ENCODE peak calls at places on chromosomes 3 and 15, in seven cellular contexts. X is astrocyte; J is CD4-positive, CD25-positive, alpha-beta regulatory T cell; M is upper lobe of right lung; E is cardiac muscle cell; I is OCI-LY7; U is Peyer's patch. C is an unnamed sample. For H3K36me3 and H3K4me1, the result is how much of the 10 kb centered on the place peaks cover.

GRCh38 chr3:58585994-58586393 is 8.8 kb upstream of the FAM107A start:
- DNase-seq in M (no peak), J (no peak), X (no peak), U (no peak), I (no peak), E (no peak), C (no peak)

GRCh38 chr3:40379674-40380306 is 7.2 kb upstream of the ENTPD3 start:
- DNase-seq in I (no peak), M (no peak), E (no peak), J (no peak), X (no peak), U (no peak), C (no peak)

GRCh38 chr15:51888593-51889195 is 59.2 kb downstream of the TMOD3 start:
- DNase-seq in E (peak), J (no peak), U (no peak), X (no peak), M (no peak), I (peak), C (no peak)

GRCh38 chr15:69537085-69537484 is 84.5 kb downstream of the RPLP1 start:
- DNase-seq in X (no peak), E (no peak), U (no peak), M (no peak), J (no peak), I (no peak), C (no peak)

GRCh38 chr3:107680698-107681097 is 157.9 kb downstream of the BBX start:
- DNase-seq in I (no peak), U (no peak), X (peak), J (no peak), M (no peak), E (no peak), C (no peak)

GRCh38 chr3:15651396-15651795 is 49.9 kb downstream of the BTD start:
- DNase-seq in I (no peak), U (no peak), X (no peak), J (no peak), M (no peak), E (no peak), C (no peak)

GRCh38 chr15:63500265-63501250 is 3.8 kb upstream of the USP3 start:
- DNase-seq in E (no peak), U (no peak), I (peak), J (no peak), M (peak), X (no peak), C (no peak)

GRCh38 chr3:56917740-56918568 is 116.2 kb upstream of the ARHGEF3 start:
- DNase-seq in X (no peak), I (peak), J (no peak), E (no peak), U (peak), M (no peak), C (no peak)

GRCh38 chr3:18481946-18482548 is 56.9 kb upstream of the SATB1 start:
- DNase-seq in M (no peak), J (no peak), I (no peak), X (no peak), U (no peak), E (no peak), C (no peak)

GRCh38 chr3:142977399-142977728 is 13.9 kb upstream of the PAQR9 start:
- DNase-seq in M (no peak), E (no peak), I (no peak), U (no peak), X (no peak), J (no peak), C (no peak)

GRCh38 chr3:64475037-64475436 is 212.8 kb downstream of the ADAMTS9 start:
- DNase-seq in E (no peak), M (no peak), J (no peak), I (no peak), U (no peak), X (no peak), C (no peak)

GRCh38 chr3:41966206-41966605 is 4.3 kb upstream of the ULK4 start:
- DNase-seq in X (no peak), E (no peak), J (no peak), I (no peak), U (no peak), M (no peak), C (no peak)

GRCh38 chr3:72178463-72179106 is 393.6 kb upstream of the PROK2 start:
- DNase-seq in E (no peak), U (no peak), M (no peak), X (no peak), I (no peak), J (no peak), C (no peak)

GRCh38 chr3:176994876-176995781 is 202.2 kb downstream of the TBL1XR1 start:
- DNase-seq in U (no peak), X (no peak), M (no peak), J (no peak), E (no peak), I (no peak), C (no peak)

GRCh38 chr15:38941399-38941953 is 376.9 kb upstream of the RASGRP1 start:
- DNase-seq in X (peak), M (no peak), U (no peak), J (no peak), I (no peak), E (peak), C (no peak)

GRCh38 chr3:13427662-13428603 is 7.8 kb upstream of the NUP210 start:
- DNase-seq in U (peak), J (peak), I (peak), X (no peak), E (no peak), M (no peak), C (no peak)

DNA sequence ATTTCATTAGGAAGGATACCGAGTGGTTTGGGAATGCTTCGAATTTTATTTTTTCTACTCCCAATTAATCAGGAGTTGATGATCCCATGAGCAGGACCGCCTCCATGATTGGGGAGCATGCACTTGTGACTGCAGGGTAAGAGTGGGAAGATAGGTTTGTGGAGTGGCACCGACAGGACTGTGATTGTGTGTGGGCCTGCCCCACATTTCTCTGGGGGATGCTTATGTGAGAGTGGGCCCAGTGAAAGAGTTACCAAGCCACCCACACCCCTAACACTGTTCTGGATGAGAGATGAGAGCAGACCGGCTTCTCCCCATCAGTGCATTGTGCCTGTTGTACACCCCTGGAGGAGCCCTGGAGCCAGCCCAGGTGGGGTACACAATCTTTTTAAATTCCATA is 76.7 kb downstream of the LHFPL4 start:
- DNase-seq in E (no peak), X (no peak), I (no peak), U (no peak), J (no peak), M (no peak), C (no peak)
- H3K36me3 ChIP-seq in E (half or more), X (half or more), I (half or more), U (under half), J (half or more), M (half or more), C (half or more)

DNA sequence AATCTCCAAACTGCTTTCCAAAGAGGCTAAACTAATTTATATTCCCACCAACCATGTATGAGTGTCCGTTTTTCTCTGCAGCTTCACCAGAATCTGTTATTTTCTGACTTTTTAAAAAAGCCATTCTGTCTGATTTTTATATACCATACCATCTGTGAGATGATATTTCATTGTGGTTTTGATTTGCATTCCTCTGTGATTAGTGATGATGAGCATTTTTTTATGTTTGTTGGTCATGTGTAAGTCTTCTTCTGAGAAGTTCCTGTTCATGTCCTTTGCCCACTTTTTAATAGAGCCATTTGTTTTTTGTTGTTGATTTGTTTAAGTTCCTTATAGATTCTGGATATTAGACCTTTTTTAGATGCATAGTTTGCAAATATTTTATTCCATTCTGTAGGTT is 179.4 kb upstream of the ALCAM start:
- DNase-seq in U (no peak), E (no peak), J (no peak), M (no peak), I (no peak), X (no peak), C (no peak)
- H3K4me1 ChIP-seq in U (under half), E (under half), J (under half), M (under half), I (under half), X (under half), C (under half)

DNA sequence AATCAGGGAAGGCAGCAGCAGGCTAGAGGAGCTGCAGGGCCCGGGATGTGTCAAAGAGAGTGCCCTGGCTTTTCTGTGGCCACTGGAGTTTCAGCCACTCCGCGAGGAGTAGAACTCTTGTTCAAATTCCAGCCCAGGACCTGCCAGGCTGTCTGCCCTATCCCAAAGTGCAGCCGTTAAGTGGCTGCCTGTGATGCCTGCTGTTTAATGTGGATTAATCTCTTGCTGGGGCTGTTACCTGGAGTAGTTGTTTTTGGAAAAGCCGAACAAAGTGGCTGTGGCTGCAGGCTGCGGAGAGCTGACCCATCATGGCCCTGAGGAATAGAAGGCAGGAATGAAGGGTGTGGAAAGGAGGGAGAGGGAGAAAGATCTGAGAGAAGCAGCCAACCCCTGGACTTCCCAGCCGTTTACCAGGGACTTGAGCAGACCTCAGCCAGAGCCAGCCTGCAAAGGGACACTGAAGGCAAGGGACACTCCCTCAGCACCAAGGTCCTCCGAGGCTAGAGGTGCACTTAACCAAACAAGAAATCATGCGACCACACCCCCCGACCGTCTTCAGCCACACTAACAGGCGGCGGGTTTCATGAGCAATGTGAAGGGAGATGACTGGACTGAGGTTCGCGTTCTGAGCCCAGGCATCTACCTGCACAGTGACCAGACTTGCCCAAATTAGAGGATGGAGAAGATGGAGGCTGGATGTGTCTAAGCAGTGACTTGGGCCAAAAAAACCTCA is 4.7 kb downstream of the CDAN1 start:
- DNase-seq in E (no peak), X (no peak), U (no peak), M (no peak), I (no peak), J (no peak), C (no peak)
- H3K36me3 ChIP-seq in E (under half), X (under half), U (under half), M (half or more), I (half or more), J (half or more), C (under half)

DNA sequence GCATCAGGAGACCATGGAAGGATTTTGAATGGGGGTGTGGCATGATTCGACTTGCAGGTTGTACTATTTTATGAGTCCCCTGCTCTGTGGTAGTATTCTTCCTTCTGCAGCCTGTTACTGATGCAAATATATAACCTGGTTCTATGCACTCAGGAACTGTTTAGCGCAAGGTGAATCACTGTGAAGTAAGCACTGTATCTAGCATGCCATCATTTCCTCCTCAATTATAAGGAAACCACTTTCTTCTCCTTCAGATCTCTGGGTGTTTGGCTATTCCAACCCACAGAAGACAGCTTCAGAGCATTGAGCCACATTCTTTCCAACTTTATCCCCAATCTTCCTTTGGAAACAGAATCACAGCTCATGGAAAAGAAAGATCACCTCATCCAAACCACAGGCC is 176.7 kb downstream of the DIPK2A start:
- DNase-seq in U (no peak), E (no peak), M (no peak), X (no peak), J (no peak), I (no peak), C (no peak)
- H3K4me1 ChIP-seq in U (under half), E (under half), M (under half), X (under half), J (under half), I (under half), C (under half)

GRCh38 chr3:123104550-123104949 is 37.7 kb downstream of the PDIA5 start:
- DNase-seq in U (no peak), J (no peak), X (peak), E (no peak), M (no peak), I (no peak), C (no peak)

GRCh38 chr3:123110238-123110952 is 43.6 kb downstream of the PDIA5 start:
- DNase-seq in J (no peak), X (no peak), E (no peak), U (no peak), I (no peak), M (no peak), C (no peak)

GRCh38 chr3:123102826-123103225 is 36.0 kb downstream of the PDIA5 start:
- DNase-seq in J (no peak), X (no peak), U (no peak), I (no peak), E (no peak), M (no peak), C (no peak)

GRCh38 chr3:123102249-123102648 is 35.4 kb downstream of the PDIA5 start:
- DNase-seq in I (no peak), E (no peak), U (no peak), M (no peak), J (no peak), X (no peak), C (no peak)

DNA sequence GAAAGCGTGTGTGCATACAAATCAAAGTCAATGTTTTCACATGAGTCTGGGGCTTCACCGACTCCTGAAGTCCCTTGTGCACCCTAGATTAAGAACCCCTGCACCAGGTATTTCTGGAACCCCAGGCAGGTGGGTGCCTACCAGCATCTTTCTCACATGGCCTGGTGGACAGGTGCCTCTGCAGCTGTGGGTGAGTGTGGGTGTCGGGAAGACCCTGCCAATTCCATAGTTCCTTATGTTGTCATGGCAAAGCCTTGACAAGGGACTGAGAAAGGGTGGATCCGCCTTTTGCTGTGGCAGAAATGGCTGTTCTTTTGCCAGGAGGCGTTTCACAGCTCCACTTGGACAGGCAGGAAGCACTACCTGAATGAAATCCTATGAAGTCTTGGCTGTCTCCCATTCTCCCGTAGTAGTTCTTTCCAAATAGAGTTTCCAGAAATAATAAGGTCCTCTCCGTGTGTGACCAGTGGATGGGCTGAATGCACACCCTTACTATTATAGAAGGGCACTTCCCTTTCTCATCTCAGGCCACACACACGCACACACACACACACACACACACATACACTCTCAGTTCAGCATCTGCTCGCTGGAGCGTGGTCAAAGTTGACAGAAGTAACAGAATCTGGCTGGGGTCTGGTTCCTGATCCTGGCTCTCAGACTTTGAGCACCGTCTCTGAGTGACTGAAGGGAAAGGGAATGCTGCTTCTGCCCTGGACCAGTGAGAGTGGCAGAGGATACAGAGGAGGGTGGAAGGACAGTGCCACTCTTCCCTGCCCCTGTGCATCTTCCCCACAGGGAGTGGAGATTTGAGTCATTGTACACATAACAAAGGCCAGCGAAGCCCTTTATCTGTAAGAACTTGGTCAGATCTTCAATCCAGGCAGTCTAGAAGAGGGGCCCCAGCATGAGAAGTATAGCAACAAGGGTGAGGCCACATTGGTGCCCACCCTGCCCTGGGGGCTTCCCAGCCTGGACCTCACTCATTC is 38.7 kb downstream of the PDIA5 start:
- DNase-seq in E (no peak), U (peak), I (peak), X (no peak), J (no peak), M (no peak), C (no peak)
- H3K36me3 ChIP-seq in E (under half), U (under half), I (under half), X (under half), J (under half), M (half or more), C (under half)

DNA sequence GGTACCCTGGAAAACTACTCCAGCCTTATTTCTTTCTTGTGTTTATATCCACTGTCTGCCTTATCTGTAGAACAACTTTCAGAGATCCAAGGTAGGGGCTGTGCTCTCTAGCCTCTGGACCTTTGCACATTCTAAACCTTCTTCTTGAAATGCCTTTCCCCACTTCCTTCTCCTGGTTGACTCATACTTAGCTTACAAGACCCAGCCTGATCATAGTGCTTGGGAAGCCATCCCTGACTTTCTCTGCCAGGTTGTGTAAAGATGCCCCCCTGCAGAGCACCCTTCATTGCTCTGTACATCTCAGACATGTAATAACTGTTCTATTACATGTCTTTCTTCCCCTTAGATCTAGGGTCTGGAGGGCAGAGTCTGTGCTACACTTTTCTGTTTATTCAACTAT is 50.1 kb downstream of the PPM1L start:
- DNase-seq in M (no peak), X (no peak), U (no peak), E (no peak), J (no peak), I (no peak), C (no peak)
- H3K4me1 ChIP-seq in M (under half), X (under half), U (under half), E (under half), J (under half), I (under half), C (half or more)

C was measured in vagina.